ENCODE peak calls at places on chromosomes 13 and 19, in five cellular contexts. W is upper lobe of left lung, V is HCT116, R is breast epithelium, I is GM23338. T is an unnamed sample.

GRCh38 chr13:48155850-48156249 is 60.9 kb upstream of the MED4 start:
- DNase-seq in W (no peak), V (peak; percentile 38), R (no peak), I (no peak), T (no peak)

GRCh38 chr19:17687857-17688784 is at the start of gene UNC13A:
- DNase-seq in W (peak; percentile 92), V (no peak), R (no peak), I (peak; percentile 88), T (no peak)

GRCh38 chr13:46728777-46729176 is 68.2 kb downstream of the ESD start:
- DNase-seq in W (no peak), V (no peak), R (no peak), I (peak; percentile 78), T (no peak)

GRCh38 chr13:113348591-113348990 is 15.3 kb downstream of the GRTP1 start:
- DNase-seq in W (peak; percentile 64), V (no peak), R (no peak), I (no peak), T (no peak)

GRCh38 chr19:17327068-17327653 is 7.5 kb downstream of the ANO8 start:
- DNase-seq in W (peak; percentile 80), V (no peak), R (no peak), I (no peak), T (no peak)

GRCh38 chr13:97127842-97128241 is 94.3 kb upstream of the MBNL2 start:
- DNase-seq in W (no peak), V (no peak), R (no peak), I (peak; percentile 56), T (no peak)

GRCh38 chr13:113405481-113406300 is 41.8 kb upstream of the GRTP1 start:
- DNase-seq in W (peak; percentile 71), V (no peak), R (no peak), I (no peak), T (no peak)

GRCh38 chr13:99281811-99282263 is 23.7 kb upstream of the GPR18 start:
- DNase-seq in W (peak; percentile 68), V (no peak), R (no peak), I (no peak), T (no peak)

GRCh38 chr19:19137556-19138109 is 645 bp downstream of the TMEM161A start:
- DNase-seq in W (peak; percentile 76), V (no peak), R (no peak), I (peak; percentile 37), T (no peak)

GRCh38 chr19:2045501-2046045 is 5.5 kb downstream of the MKNK2 start:
- DNase-seq in W (peak; percentile 74), V (no peak), R (no peak), I (no peak), T (no peak)
- H3K27ac ChIP-seq in W (peak overlapping the region; percentile 54), V (peak overlapping the region; percentile 32), R (peak overlapping the region; percentile 98), I (no peak overlapping the region), T (no peak overlapping the region)

GRCh38 chr13:45331123-45331619 is 9.8 kb downstream of the TPT1 start:
- DNase-seq in W (no peak), V (no peak), R (no peak), I (no peak), T (no peak)
- TF ChIP-seq POLR2AphosphoS5 in W (no peak), V (peak; percentile 32), R (no peak), I (no peak), T (no peak)

GRCh38 chr19:1080360-1081161 is 13.6 kb downstream of the ARHGAP45 start:
- DNase-seq in W (peak; percentile 86), V (no peak), R (no peak), I (no peak), T (no peak)
- H3K27ac ChIP-seq in W (no peak overlapping the region), V (no peak overlapping the region), R (no peak overlapping the region), I (no peak overlapping the region), T (no peak overlapping the region)

GRCh38 chr13:22061806-22062391 is 391.0 kb downstream of the FGF9 start:
- DNase-seq in W (no peak), V (no peak), R (no peak), I (no peak), T (no peak)
- TF ChIP-seq POLR2AphosphoS5 in W (no peak), V (no peak), R (no peak), I (no peak), T (no peak)

DNA sequence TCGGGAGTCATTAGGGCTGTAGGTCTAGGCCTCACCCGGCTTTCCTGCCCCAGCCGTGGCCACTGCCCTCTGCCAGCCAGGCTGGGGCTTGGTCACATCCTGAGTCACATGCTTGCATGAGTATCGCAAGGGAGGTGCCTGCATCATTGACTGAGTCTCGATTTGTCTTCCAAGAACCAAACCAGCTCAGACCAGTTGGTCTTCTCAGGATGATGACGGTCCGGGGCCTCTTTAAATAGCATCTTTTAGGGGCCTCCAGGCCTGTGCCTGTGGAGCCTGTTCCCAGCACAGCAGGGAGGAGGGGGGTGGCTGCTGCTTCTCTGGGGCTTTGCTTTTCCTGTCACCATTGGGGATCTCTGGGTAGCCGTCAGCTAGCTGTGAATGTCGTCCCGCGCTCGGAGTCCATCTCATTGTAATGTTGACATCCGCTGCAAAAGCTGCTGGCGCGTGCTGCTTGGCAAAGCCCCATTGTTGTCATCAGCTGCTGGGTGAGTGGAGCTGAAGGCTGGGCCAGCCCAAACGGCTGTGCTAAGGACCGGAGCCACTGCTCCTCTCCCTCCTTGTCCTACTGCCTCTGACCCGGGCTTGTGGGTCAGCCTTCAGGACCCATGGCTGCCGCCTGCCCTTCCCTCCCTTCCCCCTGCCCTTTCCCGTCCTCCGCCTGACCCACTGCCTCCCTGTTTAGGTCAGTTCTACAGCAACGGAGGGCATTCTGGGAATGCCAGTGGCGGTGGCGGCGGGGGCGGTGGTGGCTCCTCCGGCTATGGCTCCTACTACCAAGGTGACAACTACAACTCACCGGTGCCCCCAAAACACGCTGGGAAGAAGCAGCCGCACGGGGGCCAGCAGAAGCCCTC is 14.3 kb upstream of the QTRT1 start:
- DNase-seq in W (no peak), V (no peak), R (no peak), I (no peak), T (no peak)
- H3K27ac ChIP-seq in W (no peak overlapping the region), V (no peak overlapping the region), R (no peak overlapping the region), I (no peak overlapping the region), T (no peak overlapping the region)

GRCh38 chr13:73059460-73060250 is 850 bp downstream of the KLF5 start:
- DNase-seq in W (peak; percentile 92), V (no peak), R (peak; percentile 72), I (peak; percentile 80), T (no peak)

GRCh38 chr13:73058432-73058740 is 419 bp upstream of the KLF5 start:
- DNase-seq in W (no peak), V (no peak), R (no peak), I (no peak), T (no peak)

GRCh38 chr13:73057284-73058025 is 1.4 kb upstream of the KLF5 start:
- DNase-seq in W (no peak), V (no peak), R (no peak), I (no peak), T (no peak)

GRCh38 chr13:73060251-73061160 is 1.7 kb downstream of the KLF5 start:
- DNase-seq in W (no peak), V (no peak), R (no peak), I (no peak), T (no peak)

GRCh38 chr13:73058741-73059459 is at the start of gene KLF5:
- DNase-seq in W (peak; percentile 99), V (peak; percentile 94), R (peak; percentile 97), I (peak; percentile 97), T (no peak)
- TF ChIP-seq POLR2AphosphoS5 in W (peak; percentile 97), V (peak; percentile 98), R (peak; percentile 72), I (peak; percentile 70), T (peak; percentile 69)

DNA sequence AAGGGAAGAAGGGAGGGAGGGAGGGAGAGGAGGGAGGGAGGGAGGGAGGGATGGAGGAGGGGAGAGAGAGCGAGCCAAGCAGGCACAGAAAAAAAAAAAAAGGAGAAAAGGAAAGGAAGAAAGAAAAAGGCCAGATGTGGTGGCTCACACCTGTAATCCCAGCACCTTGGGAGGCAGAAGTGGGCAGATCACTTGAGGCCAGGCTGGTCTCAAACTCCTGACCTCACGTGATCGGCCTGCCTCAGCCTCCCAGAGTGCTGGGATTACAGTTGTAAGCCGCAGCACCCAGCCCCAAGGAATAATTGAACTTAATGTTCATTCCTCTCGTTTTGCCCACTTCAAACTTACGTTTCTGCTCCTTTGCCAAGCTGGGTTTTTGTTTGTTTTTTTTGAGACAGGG is 12.8 kb upstream of the ZSCAN1 start:
- DNase-seq in W (no peak), V (no peak), R (peak; percentile 22), I (no peak), T (no peak)
- H3K27ac ChIP-seq in W (no peak overlapping the region), V (no peak overlapping the region), R (no peak overlapping the region), I (no peak overlapping the region), T (no peak overlapping the region)

GRCh38 chr19:16070366-16070990 is 5.8 kb upstream of the TPM4 start:
- DNase-seq in W (peak; percentile 85), V (peak; percentile 86), R (peak; percentile 80), I (no peak), T (no peak)
- TF ChIP-seq POLR2AphosphoS5 in W (peak; percentile 85), V (peak; percentile 87), R (peak; percentile 69), I (no peak), T (no peak)

GRCh38 chr13:50915562-50915961 is 6.0 kb downstream of the RNASEH2B start:
- DNase-seq in W (no peak), V (no peak), R (no peak), I (peak; percentile 50), T (no peak)

GRCh38 chr13:50914848-50915247 is 5.3 kb downstream of the RNASEH2B start:
- DNase-seq in W (no peak), V (no peak), R (no peak), I (no peak), T (no peak)

GRCh38 chr13:50911937-50912624 is 2.5 kb downstream of the RNASEH2B start:
- DNase-seq in W (no peak), V (peak; percentile 80), R (peak; percentile 80), I (peak; percentile 98), T (peak; percentile 56)

GRCh38 chr13:50912851-50913250 is 3.3 kb downstream of the RNASEH2B start:
- DNase-seq in W (no peak), V (no peak), R (no peak), I (no peak), T (no peak)

DNA sequence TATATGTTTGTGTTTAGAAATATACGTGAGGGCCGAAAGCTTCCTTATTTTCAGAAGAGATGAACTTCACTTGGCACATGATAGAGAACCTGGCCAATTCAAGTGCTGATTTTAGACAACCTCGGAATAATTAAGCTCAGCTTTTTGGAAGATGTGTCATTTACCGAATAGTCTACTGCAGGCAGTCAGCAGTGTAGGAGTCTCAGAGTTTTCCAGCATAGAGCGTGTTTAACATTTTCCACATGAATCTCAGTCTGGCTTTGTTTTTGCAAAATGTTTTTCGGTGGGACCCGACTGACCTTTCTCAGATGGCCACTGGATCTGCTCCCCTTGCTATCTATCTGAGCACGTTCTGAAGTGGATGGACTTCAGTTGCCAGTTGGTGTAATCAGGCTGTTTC is 4.7 kb downstream of the RNASEH2B start:
- DNase-seq in W (no peak), V (no peak), R (no peak), I (no peak), T (no peak)
- H3K27ac ChIP-seq in W (no peak overlapping the region), V (no peak overlapping the region), R (peak overlapping the region; percentile 1), I (no peak overlapping the region), T (no peak overlapping the region)

GRCh38 chr19:15246198-15246481 is 13.9 kb upstream of the EPHX3 start:
- DNase-seq in W (no peak), V (no peak), R (no peak), I (no peak), T (no peak)

GRCh38 chr19:15244808-15245207 is 12.6 kb upstream of the EPHX3 start:
- DNase-seq in W (no peak), V (no peak), R (no peak), I (no peak), T (no peak)

GRCh38 chr19:15243236-15243957 is 11.1 kb upstream of the EPHX3 start:
- DNase-seq in W (no peak), V (no peak), R (no peak), I (no peak), T (no peak)

GRCh38 chr19:15245370-15246197 is 13.3 kb upstream of the EPHX3 start:
- DNase-seq in W (no peak), V (no peak), R (no peak), I (no peak), T (no peak)

GRCh38 chr19:15244106-15244803 is 12.0 kb upstream of the EPHX3 start:
- DNase-seq in W (no peak), V (no peak), R (no peak), I (no peak), T (no peak)
- TF ChIP-seq POLR2AphosphoS5 in W (no peak), V (no peak), R (no peak), I (no peak), T (no peak)